ENCODE peak calls at places on chromosomes 13 and 19, in four cellular contexts. One of them, this sample, is unnamed.

GRCh38 chr19:38360839-38361631 is 13.3 kb upstream of the PSMD8 start:
- DNase-seq in GM19239: no peak
- DNase-seq in AG10803: no peak
- DNase-seq in HCT116: no peak
- DNase-seq in this sample: no peak

GRCh38 chr19:50365434-50366306 is at the start of gene NAPSA:
- DNase-seq in GM19239: no peak
- DNase-seq in AG10803: no peak
- DNase-seq in HCT116: no peak
- DNase-seq in this sample: no peak

GRCh38 chr19:57191141-57192063 is at the start of gene ZNF264:
- DNase-seq in GM19239: peak; percentile 75
- DNase-seq in HCT116: peak; percentile 75
- DNase-seq in AG10803: peak; percentile 85
- DNase-seq in this sample: no peak

GRCh38 chr19:1455002-1455335 is 5.0 kb downstream of the APC2 start:
- DNase-seq in AG10803: no peak
- DNase-seq in HCT116: no peak
- DNase-seq in GM19239: no peak
- DNase-seq in this sample: peak; percentile 20

GRCh38 chr13:98144501-98145350 is 1.8 kb downstream of the FARP1 start:
- DNase-seq in GM19239: no peak
- DNase-seq in AG10803: peak; percentile 69
- DNase-seq in HCT116: peak; percentile 8
- DNase-seq in this sample: no peak

GRCh38 chr19:23054456-23054855 is 51.5 kb upstream of the ZNF728 start:
- DNase-seq in HCT116: no peak
- DNase-seq in AG10803: no peak
- DNase-seq in GM19239: no peak
- DNase-seq in this sample: no peak

GRCh38 chr13:94112227-94112626 is 367.3 kb downstream of the DCT start:
- DNase-seq in HCT116: no peak
- DNase-seq in GM19239: no peak
- DNase-seq in AG10803: peak; percentile 96
- DNase-seq in this sample: no peak

GRCh38 chr19:46218160-46218559 is 11.4 kb upstream of the IGFL1 start:
- DNase-seq in AG10803: no peak
- DNase-seq in GM19239: no peak
- DNase-seq in HCT116: peak; percentile 21
- DNase-seq in this sample: peak; percentile 54

GRCh38 chr13:96053003-96053703 is at the start of gene UGGT2:
- DNase-seq in GM19239: peak; percentile 80
- DNase-seq in AG10803: peak; percentile 94
- DNase-seq in HCT116: peak; percentile 91
- DNase-seq in this sample: peak; percentile 93

GRCh38 chr19:17136026-17136425 is 60.4 kb downstream of the MYO9B start:
- DNase-seq in AG10803: no peak
- DNase-seq in HCT116: no peak
- DNase-seq in GM19239: no peak
- DNase-seq in this sample: no peak

GRCh38 chr19:11324079-11324661 is 15.3 kb downstream of the RAB3D start:
- DNase-seq in GM19239: peak; percentile 42
- DNase-seq in AG10803: peak; percentile 97
- DNase-seq in HCT116: no peak
- DNase-seq in this sample: no peak

GRCh38 chr13:98263841-98264240 is 86.8 kb upstream of the RNF113B start:
- DNase-seq in HCT116: no peak
- DNase-seq in AG10803: no peak
- DNase-seq in GM19239: no peak
- DNase-seq in this sample: no peak

GRCh38 chr13:98435356-98435755 is 141.6 kb downstream of the STK24 start:
- DNase-seq in HCT116: no peak
- DNase-seq in GM19239: no peak
- DNase-seq in AG10803: no peak
- DNase-seq in this sample: no peak

GRCh38 chr19:1873524-1874473 is 10.4 kb upstream of the KLF16 start:
- DNase-seq in AG10803: no peak
- DNase-seq in HCT116: no peak
- DNase-seq in GM19239: no peak
- DNase-seq in this sample: no peak

GRCh38 chr19:54245936-54246335 is 3.3 kb upstream of the LILRA6 start:
- DNase-seq in AG10803: no peak
- DNase-seq in HCT116: no peak
- DNase-seq in GM19239: no peak
- DNase-seq in this sample: no peak